ENCODE peak calls at places on chromosomes 12 and 14, in five cellular contexts. One of them, this sample, is unnamed.

GRCh38 chr14:23402296-23403138 is 5.6 kb downstream of the MYH6 start:
- DNase-seq in B cell: no peak
- DNase-seq in uterus: no peak
- DNase-seq in cardiac muscle cell: peak; percentile 33
- DNase-seq in A549: no peak
- DNase-seq in this sample: no peak

GRCh38 chr12:119180380-119181040 is 1.8 kb downstream of the HSPB8 start:
- DNase-seq in uterus: peak; percentile 51
- DNase-seq in cardiac muscle cell: peak; percentile 38
- DNase-seq in A549: peak; percentile 31
- DNase-seq in B cell: no peak
- DNase-seq in this sample: no peak

GRCh38 chr14:63893701-63894458 is 41.1 kb downstream of the SYNE2 start:
- DNase-seq in cardiac muscle cell: peak; percentile 44
- DNase-seq in A549: peak; percentile 45
- DNase-seq in B cell: no peak
- DNase-seq in uterus: peak; percentile 72
- DNase-seq in this sample: no peak

GRCh38 chr14:69079188-69079742 is 73.7 kb downstream of the DCAF5 start:
- DNase-seq in B cell: no peak
- DNase-seq in A549: peak; percentile 63
- DNase-seq in uterus: no peak
- DNase-seq in cardiac muscle cell: no peak
- DNase-seq in this sample: no peak

GRCh38 chr14:72688990-72689677 is 204.8 kb downstream of the DPF3 start:
- DNase-seq in A549: no peak
- DNase-seq in B cell: no peak
- DNase-seq in cardiac muscle cell: peak; percentile 64
- DNase-seq in uterus: no peak
- DNase-seq in this sample: no peak

GRCh38 chr14:61616524-61617185 is 78.7 kb upstream of the HIF1A start:
- DNase-seq in B cell: no peak
- DNase-seq in A549: no peak
- DNase-seq in cardiac muscle cell: no peak
- DNase-seq in uterus: no peak
- DNase-seq in this sample: no peak

GRCh38 chr12:10212623-10213131 is at the start of gene GABARAPL1:
- DNase-seq in A549: peak; percentile 84
- DNase-seq in B cell: peak; percentile 90
- DNase-seq in uterus: peak; percentile 89
- DNase-seq in cardiac muscle cell: peak; percentile 78
- DNase-seq in this sample: peak; percentile 80

GRCh38 chr12:68342966-68343365 is 10.8 kb upstream of the MDM1 start:
- DNase-seq in cardiac muscle cell: no peak
- DNase-seq in B cell: no peak
- DNase-seq in uterus: no peak
- DNase-seq in A549: no peak
- DNase-seq in this sample: no peak

GRCh38 chr14:74400919-74401503 is 25.0 kb downstream of the SYNDIG1L start:
- DNase-seq in B cell: no peak
- DNase-seq in cardiac muscle cell: no peak
- DNase-seq in A549: no peak
- DNase-seq in uterus: no peak
- DNase-seq in this sample: no peak

GRCh38 chr12:110176745-110177144 is 52.6 kb downstream of the IFT81 start:
- DNase-seq in A549: no peak
- DNase-seq in uterus: no peak
- DNase-seq in cardiac muscle cell: no peak
- DNase-seq in B cell: no peak
- DNase-seq in this sample: no peak

GRCh38 chr12:26869908-26870459 is 37.0 kb upstream of the ITPR2 start:
- DNase-seq in B cell: no peak
- DNase-seq in cardiac muscle cell: no peak
- DNase-seq in A549: no peak
- DNase-seq in uterus: no peak
- DNase-seq in this sample: peak; percentile 11

GRCh38 chr12:95859947-95860850 is 1.4 kb downstream of the SNRPF start:
- DNase-seq in cardiac muscle cell: no peak
- DNase-seq in uterus: no peak
- DNase-seq in A549: no peak
- DNase-seq in B cell: no peak
- DNase-seq in this sample: no peak

GRCh38 chr12:22740656-22741350 is 115.8 kb downstream of the ETNK1 start:
- DNase-seq in cardiac muscle cell: no peak
- DNase-seq in B cell: no peak
- DNase-seq in A549: no peak
- DNase-seq in uterus: no peak
- DNase-seq in this sample: no peak

GRCh38 chr12:100955139-100955538 is 160.6 kb downstream of the ANO4 start:
- DNase-seq in A549: no peak
- DNase-seq in B cell: no peak
- DNase-seq in cardiac muscle cell: peak; percentile 30
- DNase-seq in uterus: peak; percentile 16
- DNase-seq in this sample: peak; percentile 4

GRCh38 chr12:1881936-1882335 is 36.5 kb downstream of the CACNA2D4 start:
- DNase-seq in A549: no peak
- DNase-seq in B cell: no peak
- DNase-seq in cardiac muscle cell: no peak
- DNase-seq in uterus: no peak
- DNase-seq in this sample: no peak

GRCh38 chr12:90067791-90068190 is 359.2 kb upstream of the ATP2B1 start:
- DNase-seq in cardiac muscle cell: no peak
- DNase-seq in B cell: no peak
- DNase-seq in A549: no peak
- DNase-seq in uterus: no peak
- DNase-seq in this sample: no peak

GRCh38 chr12:122790393-122791075 is 16.2 kb downstream of the CCDC62 start:
- DNase-seq in cardiac muscle cell: no peak
- DNase-seq in B cell: no peak
- DNase-seq in uterus: no peak
- DNase-seq in A549: no peak
- DNase-seq in this sample: no peak

GRCh38 chr14:98932436-98933325 is 339.3 kb downstream of the BCL11B start:
- DNase-seq in B cell: no peak
- DNase-seq in cardiac muscle cell: no peak
- DNase-seq in A549: no peak
- DNase-seq in uterus: no peak
- DNase-seq in this sample: no peak

GRCh38 chr14:74242055-74243042 is 3.1 kb downstream of the VSX2 start:
- DNase-seq in cardiac muscle cell: no peak
- DNase-seq in A549: no peak
- DNase-seq in B cell: peak; percentile 54
- DNase-seq in uterus: no peak
- DNase-seq in this sample: no peak

GRCh38 chr12:60644076-60644475 is 1048.2 kb downstream of the SLC16A7 start:
- DNase-seq in uterus: no peak
- DNase-seq in A549: no peak
- DNase-seq in B cell: no peak
- DNase-seq in cardiac muscle cell: no peak
- DNase-seq in this sample: no peak

GRCh38 chr12:91983935-91984334 is 161.7 kb downstream of the BTG1 start:
- DNase-seq in cardiac muscle cell: no peak
- DNase-seq in uterus: no peak
- DNase-seq in A549: no peak
- DNase-seq in B cell: no peak
- DNase-seq in this sample: no peak

GRCh38 chr12:95718001-95718400 is 72.6 kb downstream of the NTN4 start:
- DNase-seq in uterus: no peak
- DNase-seq in A549: peak; percentile 12
- DNase-seq in B cell: no peak
- DNase-seq in cardiac muscle cell: no peak
- DNase-seq in this sample: no peak

GRCh38 chr14:47675239-47675488 is 241 bp downstream of the MDGA2 start:
- DNase-seq in uterus: no peak
- DNase-seq in cardiac muscle cell: no peak
- DNase-seq in B cell: no peak
- DNase-seq in A549: no peak
- DNase-seq in this sample: no peak

GRCh38 chr12:27772328-27773049 is 7.5 kb upstream of the KLHL42 start:
- DNase-seq in cardiac muscle cell: no peak
- DNase-seq in uterus: no peak
- DNase-seq in A549: no peak
- DNase-seq in B cell: no peak
- DNase-seq in this sample: no peak

GRCh38 chr14:77024171-77024627 is 4.3 kb downstream of the IRF2BPL start:
- DNase-seq in uterus: peak; percentile 49
- DNase-seq in cardiac muscle cell: peak; percentile 85
- DNase-seq in B cell: no peak
- DNase-seq in A549: peak; percentile 80
- DNase-seq in this sample: peak; percentile 57

GRCh38 chr12:12720637-12721250 is 3.6 kb downstream of the CDKN1B start:
- DNase-seq in A549: peak; percentile 62
- DNase-seq in B cell: no peak
- DNase-seq in uterus: no peak
- DNase-seq in cardiac muscle cell: no peak
- DNase-seq in this sample: no peak

GRCh38 chr14:93045965-93046695 is 69.6 kb downstream of the ITPK1 start:
- DNase-seq in A549: no peak
- DNase-seq in B cell: no peak
- DNase-seq in cardiac muscle cell: peak; percentile 69
- DNase-seq in uterus: no peak
- DNase-seq in this sample: no peak

GRCh38 chr12:114676142-114676741 is 7.7 kb downstream of the TBX3 start:
- DNase-seq in uterus: no peak
- DNase-seq in cardiac muscle cell: no peak
- DNase-seq in A549: no peak
- DNase-seq in B cell: no peak
- DNase-seq in this sample: no peak

GRCh38 chr12:71636704-71637115 is 26.9 kb downstream of the ZFC3H1 start:
- DNase-seq in uterus: no peak
- DNase-seq in B cell: peak; percentile 40
- DNase-seq in cardiac muscle cell: peak; percentile 85
- DNase-seq in A549: peak; percentile 78
- DNase-seq in this sample: peak; percentile 15

GRCh38 chr14:58128416-58128815 is 23.6 kb downstream of the ARMH4 start:
- DNase-seq in B cell: no peak
- DNase-seq in A549: no peak
- DNase-seq in cardiac muscle cell: no peak
- DNase-seq in uterus: no peak
- DNase-seq in this sample: no peak

GRCh38 chr12:20625531-20625930 is 69.6 kb upstream of the SLCO1C1 start:
- DNase-seq in B cell: no peak
- DNase-seq in uterus: no peak
- DNase-seq in cardiac muscle cell: no peak
- DNase-seq in A549: no peak
- DNase-seq in this sample: no peak

GRCh38 chr12:20627001-20627588 is 68.0 kb upstream of the SLCO1C1 start:
- DNase-seq in uterus: no peak
- DNase-seq in A549: no peak
- DNase-seq in B cell: no peak
- DNase-seq in cardiac muscle cell: no peak
- DNase-seq in this sample: no peak

GRCh38 chr12:20628388-20628787 is 66.7 kb upstream of the SLCO1C1 start:
- DNase-seq in A549: peak; percentile 10
- DNase-seq in cardiac muscle cell: peak; percentile 62
- DNase-seq in B cell: no peak
- DNase-seq in uterus: no peak
- DNase-seq in this sample: no peak

GRCh38 chr12:20628999-20629398 is 66.1 kb upstream of the SLCO1C1 start:
- DNase-seq in uterus: no peak
- DNase-seq in cardiac muscle cell: no peak
- DNase-seq in B cell: no peak
- DNase-seq in A549: no peak
- DNase-seq in this sample: no peak

GRCh38 chr12:20624718-20625117 is 70.4 kb upstream of the SLCO1C1 start:
- DNase-seq in uterus: no peak
- DNase-seq in cardiac muscle cell: peak; percentile 48
- DNase-seq in A549: peak; percentile 79
- DNase-seq in B cell: no peak
- DNase-seq in this sample: peak; percentile 19
- TF ChIP-seq CTCF in uterus: no peak
- TF ChIP-seq CTCF in cardiac muscle cell: peak; percentile 59
- TF ChIP-seq CTCF in A549: peak; percentile 51
- TF ChIP-seq CTCF in B cell: no peak
- TF ChIP-seq CTCF in this sample: peak; percentile 54

GRCh38 chr14:87566986-87567385 is 426.0 kb downstream of the GALC start:
- DNase-seq in uterus: peak; percentile 65
- DNase-seq in cardiac muscle cell: no peak
- DNase-seq in A549: no peak
- DNase-seq in B cell: no peak
- DNase-seq in this sample: no peak
- TF ChIP-seq CTCF in uterus: no peak
- TF ChIP-seq CTCF in cardiac muscle cell: no peak
- TF ChIP-seq CTCF in A549: no peak
- TF ChIP-seq CTCF in B cell: no peak
- TF ChIP-seq CTCF in this sample: no peak

DNA sequence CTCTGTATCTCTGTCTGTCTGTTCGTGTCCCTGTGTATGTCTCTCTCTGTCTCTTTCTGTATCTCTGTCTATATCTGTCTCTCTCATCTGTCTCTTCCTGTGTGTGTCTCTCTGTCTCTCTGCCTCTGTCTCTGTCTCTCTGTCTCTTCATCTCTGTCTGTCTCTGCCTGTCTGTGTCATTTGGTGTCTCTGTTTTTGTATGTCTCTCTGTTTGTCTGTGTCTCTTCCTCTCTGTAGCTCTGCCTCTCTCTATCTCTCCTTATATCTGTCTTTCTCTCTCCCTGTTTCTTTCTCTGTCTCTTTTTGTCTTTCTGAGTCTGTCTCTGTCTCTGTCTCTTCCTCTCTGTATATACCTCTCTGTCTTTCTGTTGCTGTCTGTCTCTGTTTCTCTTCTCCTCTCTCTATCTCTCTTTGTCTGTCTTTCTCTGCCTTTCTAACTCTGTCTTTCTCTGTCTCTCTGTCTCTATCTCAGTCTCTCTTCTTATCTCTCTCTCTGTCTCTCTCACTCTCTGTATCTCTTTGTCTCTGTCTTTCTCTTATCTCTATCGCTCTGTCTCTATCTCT is 50.2 kb downstream of the TMEM121 start:
- DNase-seq in cardiac muscle cell: no peak
- DNase-seq in B cell: no peak
- DNase-seq in uterus: no peak
- DNase-seq in A549: no peak
- DNase-seq in this sample: no peak
- TF ChIP-seq CTCF in cardiac muscle cell: no peak
- TF ChIP-seq CTCF in B cell: peak; percentile 46
- TF ChIP-seq CTCF in uterus: no peak
- TF ChIP-seq CTCF in A549: no peak
- TF ChIP-seq CTCF in this sample: no peak

DNA sequence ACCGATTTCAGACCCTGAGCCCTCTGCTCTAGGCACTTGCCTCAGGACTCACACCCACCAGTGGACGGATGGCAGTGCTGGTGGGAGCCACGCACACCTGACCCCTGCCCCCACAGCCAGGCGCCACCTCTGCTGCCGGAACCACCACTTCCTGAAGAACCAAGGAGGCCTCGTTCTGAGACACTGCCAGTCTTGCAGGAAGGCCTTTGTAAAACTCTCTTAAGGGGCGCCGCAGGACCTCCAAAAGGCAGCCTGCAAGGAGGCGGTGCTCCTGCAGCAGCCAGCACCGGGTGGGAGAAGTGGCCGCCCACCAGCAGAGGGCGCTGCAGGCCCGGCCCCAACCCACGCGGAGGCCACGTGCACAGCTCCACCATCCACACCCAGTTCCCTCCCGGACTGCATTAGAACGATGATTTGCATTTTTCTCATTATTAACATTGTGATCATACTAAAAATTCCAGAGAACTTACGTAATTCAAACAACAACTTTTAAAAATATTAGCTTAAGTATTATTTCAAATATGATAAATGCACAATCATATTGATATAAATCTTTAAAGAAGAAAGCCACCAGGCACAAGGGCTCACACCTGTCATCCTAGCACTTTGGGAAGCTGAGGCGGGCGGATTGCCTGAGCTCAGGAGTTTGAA is 12.8 kb downstream of the STX2 start:
- DNase-seq in cardiac muscle cell: peak; percentile 28
- DNase-seq in uterus: no peak
- DNase-seq in B cell: peak; percentile 68
- DNase-seq in A549: peak; percentile 76
- DNase-seq in this sample: peak; percentile 55
- TF ChIP-seq CTCF in cardiac muscle cell: peak; percentile 58
- TF ChIP-seq CTCF in uterus: peak; percentile 17
- TF ChIP-seq CTCF in B cell: peak; percentile 75
- TF ChIP-seq CTCF in A549: peak; percentile 49
- TF ChIP-seq CTCF in this sample: peak; percentile 68